ENCODE peak calls at places on chromosomes 3 and 15, in five cellular contexts. G, I, L, N and M are unnamed samples.

GRCh38 chr3:183924956-183925355 is 40.3 kb upstream of the PARL start:
- DNase-seq in N (no peak), I (peak), L (no peak), G (no peak), M (no peak)

GRCh38 chr3:31615071-31615875 is 82.5 kb downstream of the STT3B start:
- DNase-seq in G (no peak), N (no peak), I (no peak), L (no peak), M (no peak)

GRCh38 chr3:132245547-132245946 is 71.7 kb upstream of the ACP3 start:
- DNase-seq in N (no peak), I (no peak), L (no peak), G (no peak), M (no peak)

GRCh38 chr3:21914451-21914850 is 163.4 kb upstream of the ZNF385D start:
- DNase-seq in N (no peak), I (no peak), G (no peak), L (no peak), M (no peak)

GRCh38 chr3:126269360-126269759 is 87.8 kb downstream of the KLF15 start:
- DNase-seq in I (no peak), L (no peak), N (no peak), G (peak), M (no peak)

GRCh38 chr3:32733631-32734229 is 48.7 kb downstream of the CNOT10 start:
- DNase-seq in I (no peak), G (no peak), L (peak), N (no peak), M (no peak)

GRCh38 chr3:10394491-10395025 is 73.6 kb upstream of the SEC13 start:
- DNase-seq in N (no peak), L (no peak), I (no peak), G (no peak), M (no peak)

GRCh38 chr3:60017631-60018030 is 967.8 kb upstream of the CFAP20DC start:
- DNase-seq in I (no peak), N (no peak), L (no peak), G (no peak), M (no peak)

GRCh38 chr3:108202080-108202479 is 20.1 kb downstream of the IFT57 start:
- DNase-seq in I (no peak), N (no peak), G (no peak), L (no peak), M (no peak)

GRCh38 chr15:99677540-99678134 is 55.6 kb downstream of the LYSMD4 start:
- DNase-seq in I (no peak), N (no peak), L (no peak), G (no peak), M (no peak)

DNA sequence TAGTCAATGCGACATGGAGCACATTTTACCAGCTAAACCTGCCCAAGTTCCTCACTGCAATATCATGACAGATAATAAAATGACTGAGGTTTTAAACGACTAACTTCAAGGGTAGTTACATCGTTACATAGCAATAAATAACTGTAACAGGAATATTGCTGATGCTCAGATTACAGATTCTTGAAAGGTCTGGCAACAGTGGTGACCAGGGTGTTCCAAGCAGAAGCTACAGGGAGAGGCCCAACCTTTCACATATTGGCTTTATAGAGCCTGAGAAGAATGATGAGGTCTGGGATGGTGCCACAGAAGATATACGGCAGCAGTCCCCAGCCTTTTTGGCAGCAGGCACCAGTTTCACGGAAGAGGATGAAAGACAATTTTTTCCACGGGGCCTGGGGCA is 51.1 kb upstream of the CSPG5 start:
- DNase-seq in G (no peak), I (no peak), N (no peak), L (no peak), M (no peak)
- H3K4me3 ChIP-seq in G (no peak), I (no peak), N (no peak), L (no peak), M (no peak)

DNA sequence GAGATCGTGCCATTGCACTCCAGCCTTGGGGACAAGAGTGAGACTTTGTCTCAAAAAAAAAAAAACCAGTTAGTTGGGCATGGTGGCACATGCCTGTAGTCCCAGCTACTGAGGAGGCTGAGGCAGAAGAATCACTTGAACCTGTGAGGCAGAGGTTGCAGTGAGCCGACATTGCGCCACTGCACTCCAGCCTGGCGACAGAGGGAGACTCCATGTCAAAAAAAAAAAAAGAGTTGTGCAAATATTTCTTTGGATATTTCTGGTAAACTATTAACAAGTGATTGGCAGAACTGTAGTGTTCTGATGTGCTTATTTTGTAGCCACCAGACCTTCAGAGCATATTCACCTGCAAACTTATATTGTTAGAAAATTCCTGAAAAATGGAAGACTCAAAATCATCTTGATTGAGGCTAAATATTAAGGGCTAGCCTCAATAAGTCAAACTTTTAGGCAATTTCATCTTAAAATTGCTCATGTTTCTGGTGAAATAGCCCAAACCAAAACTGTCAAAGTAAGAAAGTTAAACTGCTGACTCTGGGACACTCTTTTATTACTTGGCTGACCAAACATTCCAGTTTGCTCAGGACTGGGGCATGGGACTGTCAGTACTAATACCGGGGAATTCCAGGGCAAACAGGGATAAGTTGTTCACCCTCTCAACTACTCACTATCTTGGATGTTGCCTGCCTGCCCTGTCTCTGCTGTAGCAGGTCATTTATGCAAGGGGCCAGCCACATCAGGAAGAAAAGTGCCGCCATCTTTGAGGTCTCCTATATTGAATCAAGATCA is 37.0 kb downstream of the ABHD2 start:
- DNase-seq in N (no peak), G (no peak), I (peak), L (no peak), M (peak)
- TF ChIP-seq POLR2AphosphoS5 in N (no peak), G (no peak), I (no peak), L (no peak), M (peak)

GRCh38 chr3:71303627-71304260 is 279.8 kb downstream of the FOXP1 start:
- DNase-seq in I (no peak), L (peak), G (no peak), N (no peak), M (no peak)
- H3K4me3 ChIP-seq in I (no peak), L (peak), G (peak), N (peak), M (no peak)

GRCh38 chr15:75431250-75431649 is 20.2 kb downstream of the SIN3A start:
- DNase-seq in I (no peak), L (no peak), N (no peak), G (no peak), M (no peak)
- TF ChIP-seq POLR2AphosphoS5 in I (no peak), L (no peak), N (no peak), G (no peak), M (no peak)

GRCh38 chr3:50211930-50212329 is 6.9 kb downstream of the SLC38A3 start:
- DNase-seq in G (no peak), I (no peak), L (no peak), N (no peak), M (no peak)

GRCh38 chr3:50208677-50209344 is 3.7 kb downstream of the SLC38A3 start:
- DNase-seq in N (no peak), L (no peak), I (no peak), G (no peak), M (no peak)

GRCh38 chr3:50210176-50210509 is 5.1 kb downstream of the SLC38A3 start:
- DNase-seq in I (no peak), N (no peak), L (no peak), G (no peak), M (no peak)

GRCh38 chr3:50212502-50212901 is 7.4 kb downstream of the SLC38A3 start:
- DNase-seq in I (no peak), N (no peak), G (no peak), L (peak), M (no peak)

DNA sequence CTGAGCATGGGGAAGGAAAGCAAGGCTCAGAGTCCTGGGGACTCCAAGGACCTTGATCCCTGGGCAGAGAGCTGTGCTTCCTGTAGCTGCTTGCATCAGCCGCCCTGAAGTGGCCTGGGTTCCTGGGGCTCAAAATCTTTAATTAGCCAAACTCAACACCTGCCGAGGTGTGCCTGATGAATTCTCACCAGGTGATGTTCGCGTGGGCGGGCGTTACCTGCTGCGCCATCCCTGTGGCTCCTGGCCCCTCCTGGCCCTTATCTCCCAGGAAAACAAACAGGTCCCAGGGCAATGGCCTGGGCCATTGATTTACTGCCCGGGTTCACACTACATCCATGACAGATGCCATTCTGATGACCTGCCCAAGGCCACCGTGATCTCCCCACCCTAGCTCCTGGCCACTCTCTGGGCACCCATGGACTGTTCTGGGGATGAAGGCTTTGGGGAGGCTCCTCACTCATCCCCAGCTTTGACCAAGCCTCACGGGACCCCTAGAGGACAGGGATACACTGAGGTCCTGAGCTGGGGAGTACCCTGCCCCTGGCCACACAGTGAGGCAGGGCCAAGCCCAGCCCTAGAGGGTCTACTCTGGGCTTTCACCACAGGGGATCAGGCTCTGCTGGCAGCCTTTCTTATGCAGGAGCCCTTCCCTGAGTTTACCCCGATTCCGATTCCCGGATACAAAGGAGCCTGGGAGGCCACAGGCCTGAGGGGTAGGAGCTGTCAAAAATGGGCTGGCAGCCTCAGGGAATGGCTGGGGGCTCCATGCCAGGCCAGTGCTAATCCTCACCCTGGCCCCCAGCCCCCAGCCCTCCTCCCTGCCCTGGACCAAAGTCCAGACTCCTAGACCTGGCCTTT is 5.7 kb downstream of the SLC38A3 start:
- DNase-seq in G (no peak), N (no peak), L (peak), I (no peak), M (no peak)
- H3K4me3 ChIP-seq in G (no peak), N (no peak), L (no peak), I (no peak), M (no peak)